ENCODE peak calls at places on chromosome 11, in seven cellular contexts. R is IMR-90, Z is trophoblast cell, X is mesendoderm, W is neuronal stem cell, E is mesenchymal stem cell, A is H9. B is an unnamed sample.

GRCh38 chr11:117345039-117345438 is 17.4 kb downstream of the CEP164 start:
- DNase-seq in X (no peak), R (peak; percentile 54), A (no peak), E (no peak), Z (no peak), W (no peak), B (no peak)

GRCh38 chr11:116217006-116217405 is 555.8 kb downstream of the BUD13 start:
- DNase-seq in A (no peak), Z (peak; percentile 59), E (peak; percentile 15), R (peak; percentile 45), W (no peak), X (peak; percentile 63), B (no peak)

GRCh38 chr11:35141538-35141937 is 2.6 kb downstream of the CD44 start:
- DNase-seq in X (no peak), Z (no peak), E (peak; percentile 32), A (no peak), W (no peak), R (no peak), B (no peak)

GRCh38 chr11:134592391-134592990 is 180.4 kb upstream of the B3GAT1 start:
- DNase-seq in A (peak; percentile 78), W (peak; percentile 37), R (no peak), E (no peak), Z (peak; percentile 63), X (peak; percentile 72), B (peak; percentile 34)

GRCh38 chr11:33735166-33735425 is 1.1 kb downstream of the CD59 start:
- DNase-seq in E (peak; percentile 43), A (no peak), Z (peak; percentile 23), R (no peak), W (no peak), X (no peak), B (no peak)

GRCh38 chr11:1085440-1086170 is 10.9 kb downstream of the MUC2 start:
- DNase-seq in W (no peak), Z (no peak), E (no peak), R (no peak), A (no peak), X (no peak), B (no peak)

GRCh38 chr11:117809236-117810055 is 12.4 kb upstream of the DSCAML1 start:
- DNase-seq in W (peak; percentile 56), R (peak; percentile 8), E (peak; percentile 57), A (peak; percentile 81), X (peak; percentile 78), Z (peak; percentile 68), B (no peak)

GRCh38 chr11:134388590-134388989 is 23.5 kb downstream of the B3GAT1 start:
- DNase-seq in E (no peak), X (no peak), Z (no peak), A (no peak), R (no peak), W (no peak), B (no peak)

GRCh38 chr11:116788534-116788933 is 711 bp upstream of the ZPR1 start:
- DNase-seq in Z (no peak), X (no peak), E (no peak), A (no peak), R (no peak), W (no peak), B (no peak)

GRCh38 chr11:63485777-63486176 is 5.2 kb downstream of the PLAAT5 start:
- DNase-seq in R (no peak), Z (no peak), X (no peak), A (no peak), E (no peak), W (no peak), B (no peak)

GRCh38 chr11:125064070-125064469 is 965 bp downstream of the SLC37A2 start:
- DNase-seq in Z (no peak), E (no peak), X (no peak), W (no peak), A (no peak), R (no peak), B (no peak)

GRCh38 chr11:61919113-61919840 is 1.9 kb upstream of the RAB3IL1 start:
- DNase-seq in Z (no peak), R (no peak), E (no peak), A (no peak), W (no peak), X (no peak), B (no peak)

GRCh38 chr11:17972987-17973386 is 39.9 kb downstream of the SERGEF start:
- DNase-seq in X (peak; percentile 95), A (peak; percentile 86), W (peak; percentile 45), E (peak; percentile 92), R (peak; percentile 93), Z (peak; percentile 91), B (peak; percentile 77)

GRCh38 chr11:81219661-81220060 is 1514.0 kb downstream of the FAM181B start:
- DNase-seq in Z (no peak), W (no peak), R (no peak), X (no peak), E (no peak), A (no peak), B (no peak)

GRCh38 chr11:15828241-15828903 is 528.0 kb downstream of the SOX6 start:
- DNase-seq in Z (no peak), E (no peak), X (no peak), W (no peak), A (no peak), R (no peak), B (no peak)

GRCh38 chr11:15104166-15104565 is 10.6 kb upstream of the INSC start:
- DNase-seq in Z (no peak), R (peak; percentile 40), A (no peak), E (no peak), X (no peak), W (no peak), B (no peak)

GRCh38 chr11:119445850-119446249 is 22.9 kb upstream of the THY1 start:
- DNase-seq in Z (no peak), X (no peak), W (no peak), E (no peak), R (peak; percentile 81), A (no peak), B (no peak)

GRCh38 chr11:65992056-65992455 is 9.9 kb downstream of the EIF1AD start:
- DNase-seq in A (no peak), Z (no peak), R (no peak), E (no peak), W (no peak), X (no peak), B (no peak)

GRCh38 chr11:130042093-130042591 is 27.6 kb upstream of the APLP2 start:
- DNase-seq in W (no peak), R (peak; percentile 99), A (no peak), E (peak; percentile 89), X (no peak), Z (peak; percentile 27), B (no peak)

GRCh38 chr11:110125632-110126031 is 32.4 kb downstream of the ZC3H12C start:
- DNase-seq in R (peak; percentile 60), X (peak; percentile 54), E (peak; percentile 57), W (no peak), Z (peak; percentile 87), A (no peak), B (no peak)

GRCh38 chr11:9219572-9219971 is 45.6 kb downstream of the DENND5A start:
- DNase-seq in W (no peak), R (peak; percentile 80), X (no peak), E (peak; percentile 52), Z (peak; percentile 71), A (no peak), B (no peak)

GRCh38 chr11:84812351-84813083 is 814.6 kb downstream of the DLG2 start:
- DNase-seq in E (peak; percentile 2), A (no peak), Z (no peak), X (no peak), W (no peak), R (no peak), B (no peak)

GRCh38 chr11:79185351-79185750 is 255.5 kb downstream of the TENM4 start:
- DNase-seq in E (no peak), Z (no peak), W (no peak), X (no peak), A (no peak), R (no peak), B (no peak)

GRCh38 chr11:79192836-79193235 is 248.0 kb downstream of the TENM4 start:
- DNase-seq in Z (no peak), W (no peak), X (no peak), E (no peak), A (no peak), R (no peak), B (no peak)

GRCh38 chr11:79193663-79194062 is 247.2 kb downstream of the TENM4 start:
- DNase-seq in A (no peak), X (no peak), Z (no peak), W (no peak), R (no peak), E (no peak), B (no peak)

GRCh38 chr11:79189604-79190003 is 251.2 kb downstream of the TENM4 start:
- DNase-seq in A (no peak), X (no peak), Z (no peak), E (no peak), W (no peak), R (no peak), B (no peak)

DNA sequence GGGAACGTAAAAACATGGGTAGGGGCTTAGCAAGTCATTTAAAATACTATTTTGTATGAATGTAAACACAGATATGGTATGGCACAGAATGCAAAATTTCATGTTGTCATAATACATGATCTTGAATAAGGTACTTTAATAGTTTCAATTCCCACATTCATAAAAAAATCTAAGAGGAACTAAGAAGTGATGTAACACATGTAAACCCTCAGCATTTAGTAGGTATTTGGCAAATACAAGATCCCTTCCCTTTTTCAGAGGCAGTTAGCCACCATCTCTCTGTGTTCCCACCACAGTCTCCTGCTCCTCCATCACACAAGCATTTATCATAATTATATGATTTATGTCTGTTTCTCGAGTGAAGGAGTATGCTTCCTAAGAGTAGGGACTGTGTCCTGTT is 251.8 kb downstream of the TENM4 start:
- DNase-seq in E (no peak), A (no peak), W (no peak), X (no peak), R (no peak), Z (no peak), B (no peak)
- H2BK5ac ChIP-seq in E (no peak overlapping the region), A (no peak overlapping the region), W (no peak overlapping the region), X (no peak overlapping the region), R (no peak overlapping the region), Z (no peak overlapping the region), B (no peak overlapping the region)

DNA sequence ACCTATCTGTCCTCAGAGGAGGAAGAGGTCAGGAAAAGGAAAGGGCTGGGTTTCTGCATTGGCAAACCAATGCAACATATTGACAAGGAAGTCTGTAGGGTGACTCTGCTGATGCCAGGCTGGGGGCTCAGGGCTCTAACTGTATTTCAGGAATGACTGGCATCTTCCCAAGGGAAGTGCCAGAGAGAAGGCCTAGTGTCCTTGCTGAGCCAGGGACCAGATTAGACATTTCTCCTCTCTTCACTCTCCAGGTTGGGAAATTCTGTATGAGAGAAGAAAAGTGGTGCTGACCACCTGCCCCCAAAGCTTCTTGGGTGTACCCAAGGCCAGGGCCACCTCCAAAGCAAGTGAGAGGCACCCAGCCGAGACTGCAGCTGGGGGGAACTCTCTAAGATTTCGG is 27.2 kb downstream of the GRIK4 start:
- DNase-seq in R (no peak), Z (no peak), E (no peak), A (no peak), X (no peak), W (no peak), B (no peak)
- H2BK120ac ChIP-seq in R (no peak overlapping the region), Z (no peak overlapping the region), E (no peak overlapping the region), A (no peak overlapping the region), X (no peak overlapping the region), W (no peak overlapping the region), B (no peak overlapping the region)

GRCh38 chr11:11366793-11367192 is 13.7 kb upstream of the CSNK2A3 start:
- DNase-seq in X (no peak), W (no peak), E (peak; percentile 19), A (no peak), R (peak; percentile 16), Z (peak; percentile 5), B (no peak)

GRCh38 chr11:11363674-11364073 is 10.6 kb upstream of the CSNK2A3 start:
- DNase-seq in E (no peak), R (no peak), X (no peak), W (no peak), A (no peak), Z (no peak), B (no peak)
- H2BK5ac ChIP-seq in E (no peak overlapping the region), R (no peak overlapping the region), X (no peak overlapping the region), W (no peak overlapping the region), A (no peak overlapping the region), Z (no peak overlapping the region), B (no peak overlapping the region)

GRCh38 chr11:69144316-69144715 is 11.4 kb upstream of the SMIM38 start:
- DNase-seq in W (no peak), X (no peak), A (no peak), Z (no peak), R (peak; percentile 19), E (no peak), B (no peak)
- H2BK120ac ChIP-seq in W (no peak overlapping the region), X (no peak overlapping the region), A (no peak overlapping the region), Z (no peak overlapping the region), R (peak overlapping the region; percentile 14), E (no peak overlapping the region), B (no peak overlapping the region)